ENCODE peak calls at places on chromosome 20, in four cellular contexts. O, D, C and W are unnamed samples. For H3K4me1, the result is how much of the 10 kb centered on the place peaks cover.

GRCh38 chr20:3067139-3068009 is 4.0 kb upstream of the OXT start:
- DNase-seq in O (no peak), D (no peak), C (no peak), W (no peak)

GRCh38 chr20:3164763-3165410 is 5.2 kb upstream of the FASTKD5 start:
- DNase-seq in O (no peak), D (no peak), C (no peak), W (no peak)

GRCh38 chr20:31516651-31517050 is 2.4 kb downstream of the HM13 start:
- DNase-seq in O (no peak), D (no peak), C (no peak), W (no peak)

GRCh38 chr20:4297141-4297826 is 281.9 kb upstream of the RNF24 start:
- DNase-seq in O (peak), D (peak), C (no peak), W (no peak)

GRCh38 chr20:953742-954141 is 37.6 kb upstream of the ANGPT4 start:
- DNase-seq in O (no peak), D (no peak), C (no peak), W (no peak)

GRCh38 chr20:50625986-50626677 is 65.2 kb downstream of the RIPOR3 start:
- DNase-seq in O (peak), D (no peak), C (peak), W (no peak)

GRCh38 chr20:3786665-3787639 is at the start of gene CENPB:
- DNase-seq in O (peak), D (peak), C (peak), W (peak)

GRCh38 chr20:10982692-10983091 is 308.9 kb upstream of the JAG1 start:
- DNase-seq in O (no peak), D (peak), C (peak), W (no peak)

GRCh38 chr20:14114049-14114448 is 118.7 kb downstream of the MACROD2 start:
- DNase-seq in O (no peak), D (no peak), C (no peak), W (no peak)

GRCh38 chr20:50721881-50722281 is 9.5 kb upstream of the PARD6B start:
- DNase-seq in O (no peak), D (no peak), C (no peak), W (no peak)

GRCh38 chr20:37262516-37262915 is 902 bp upstream of the GHRH start:
- DNase-seq in O (no peak), D (no peak), C (no peak), W (no peak)

GRCh38 chr20:63342561-63343459 is 18.3 kb downstream of the CHRNA4 start:
- DNase-seq in O (no peak), D (no peak), C (no peak), W (no peak)

GRCh38 chr20:24916412-24916811 is 32.7 kb upstream of the CST7 start:
- DNase-seq in O (no peak), D (no peak), C (no peak), W (no peak)

GRCh38 chr20:10228330-10228729 is 9.7 kb downstream of the SNAP25 start:
- DNase-seq in O (no peak), D (no peak), C (no peak), W (no peak)

GRCh38 chr20:7516631-7517051 is 423.6 kb downstream of the HAO1 start:
- DNase-seq in O (no peak), D (no peak), C (no peak), W (no peak)

GRCh38 chr20:14312001-14312400 is 25.4 kb downstream of the FLRT3 start:
- DNase-seq in O (no peak), D (no peak), C (no peak), W (no peak)

GRCh38 chr20:44079968-44080560 is 106.9 kb downstream of the JPH2 start:
- DNase-seq in O (no peak), D (peak), C (no peak), W (no peak)

GRCh38 chr20:49851991-49852390 is 39.4 kb downstream of the SLC9A8 start:
- DNase-seq in O (no peak), D (no peak), C (no peak), W (no peak)

GRCh38 chr20:24718696-24719095 is 230.4 kb upstream of the CST7 start:
- DNase-seq in O (no peak), D (no peak), C (no peak), W (no peak)

GRCh38 chr20:35134472-35134871 is 12.7 kb downstream of the EDEM2 start:
- DNase-seq in O (no peak), D (no peak), C (no peak), W (peak)

GRCh38 chr20:4989570-4989969 is 11.7 kb downstream of the SLC23A2 start:
- DNase-seq in O (no peak), D (no peak), C (no peak), W (no peak)

GRCh38 chr20:26276811-26277210 is 580.2 kb upstream of the ZNF337 start:
- DNase-seq in O (no peak), D (peak), C (no peak), W (peak)

GRCh38 chr20:31548823-31549512 is 34.7 kb downstream of the HM13 start:
- DNase-seq in O (no peak), D (no peak), C (no peak), W (no peak)

GRCh38 chr20:34663213-34663943 is 13.5 kb downstream of the PIGU start:
- DNase-seq in O (no peak), D (no peak), C (no peak), W (no peak)

GRCh38 chr20:50577175-50578018 is 67.2 kb downstream of the PTPN1 start:
- DNase-seq in O (peak), D (no peak), C (no peak), W (peak)

GRCh38 chr20:9359561-9360308 is 154.7 kb upstream of the LAMP5 start:
- DNase-seq in O (no peak), D (peak), C (peak), W (peak)

GRCh38 chr20:53832499-53832898 is 237.9 kb downstream of the BCAS1 start:
- DNase-seq in O (no peak), D (no peak), C (no peak), W (no peak)
- H3K4me1 ChIP-seq in O (under half), D (under half), C (under half), W (under half)

DNA sequence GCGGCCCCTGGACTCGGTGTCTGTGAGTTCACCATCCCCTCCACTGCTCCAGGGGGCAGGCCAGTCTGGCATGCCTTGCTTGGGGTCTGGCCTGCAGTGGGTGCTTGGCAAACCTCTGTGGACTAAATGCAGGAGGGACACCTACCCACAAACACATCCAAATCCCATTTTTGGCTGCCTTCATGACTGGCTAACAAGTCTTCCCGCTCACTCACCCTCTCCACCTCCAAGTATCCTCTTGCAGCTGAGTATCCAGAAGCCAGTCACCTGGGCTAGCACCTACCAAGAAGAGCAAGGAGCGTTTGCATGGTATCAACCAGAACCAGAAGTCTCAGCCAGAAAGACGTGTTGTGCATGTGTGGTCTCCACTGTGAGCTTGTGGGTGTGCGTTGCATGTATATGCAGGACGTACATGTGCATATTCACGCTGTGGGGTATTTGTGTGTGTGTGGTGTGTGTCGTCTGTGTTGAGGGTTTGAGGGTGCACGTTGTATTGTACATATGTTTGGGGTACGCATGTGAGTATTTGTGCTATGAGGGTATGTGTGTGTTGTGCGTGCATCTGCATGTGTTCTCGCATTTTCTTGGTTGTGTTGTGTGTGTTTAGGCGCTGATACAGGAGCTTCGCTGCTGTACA is 5.6 kb upstream of the PMEPA1 start:
- DNase-seq in O (no peak), D (no peak), C (no peak), W (no peak)
- H3K4me1 ChIP-seq in O (under half), D (half or more), C (half or more), W (under half)

GRCh38 chr20:47551240-47551639 is 49.6 kb downstream of the NCOA3 start:
- DNase-seq in O (no peak), D (no peak), C (no peak), W (no peak)
- H3K4me1 ChIP-seq in O (under half), D (under half), C (under half), W (under half)

GRCh38 chr20:48808382-48809034 is 19.3 kb downstream of the PREX1 start:
- DNase-seq in O (no peak), D (no peak), C (no peak), W (no peak)

GRCh38 chr20:48807586-48808381 is 20.0 kb downstream of the PREX1 start:
- DNase-seq in O (no peak), D (no peak), C (no peak), W (no peak)

GRCh38 chr20:48812600-48813445 is 15.0 kb downstream of the PREX1 start:
- DNase-seq in O (no peak), D (no peak), C (no peak), W (no peak)

GRCh38 chr20:48807051-48807450 is 20.7 kb downstream of the PREX1 start:
- DNase-seq in O (no peak), D (no peak), C (no peak), W (no peak)

GRCh38 chr20:48809672-48810071 is 18.1 kb downstream of the PREX1 start:
- DNase-seq in O (no peak), D (no peak), C (no peak), W (no peak)
- H3K4me1 ChIP-seq in O (under half), D (under half), C (under half), W (under half)

GRCh38 chr20:17654649-17655285 is 27.3 kb downstream of the RRBP1 start:
- DNase-seq in O (no peak), D (no peak), C (peak), W (no peak)

GRCh38 chr20:17655865-17656489 is 26.1 kb downstream of the RRBP1 start:
- DNase-seq in O (no peak), D (peak), C (no peak), W (no peak)

GRCh38 chr20:17655286-17655651 is 26.8 kb downstream of the RRBP1 start:
- DNase-seq in O (no peak), D (peak), C (no peak), W (peak)

GRCh38 chr20:17652411-17652810 is 29.6 kb downstream of the RRBP1 start:
- DNase-seq in O (no peak), D (no peak), C (no peak), W (no peak)

GRCh38 chr20:17653835-17654648 is 28.0 kb downstream of the RRBP1 start:
- DNase-seq in O (no peak), D (no peak), C (no peak), W (no peak)
- H3K4me1 ChIP-seq in O (under half), D (under half), C (under half), W (under half)

DNA sequence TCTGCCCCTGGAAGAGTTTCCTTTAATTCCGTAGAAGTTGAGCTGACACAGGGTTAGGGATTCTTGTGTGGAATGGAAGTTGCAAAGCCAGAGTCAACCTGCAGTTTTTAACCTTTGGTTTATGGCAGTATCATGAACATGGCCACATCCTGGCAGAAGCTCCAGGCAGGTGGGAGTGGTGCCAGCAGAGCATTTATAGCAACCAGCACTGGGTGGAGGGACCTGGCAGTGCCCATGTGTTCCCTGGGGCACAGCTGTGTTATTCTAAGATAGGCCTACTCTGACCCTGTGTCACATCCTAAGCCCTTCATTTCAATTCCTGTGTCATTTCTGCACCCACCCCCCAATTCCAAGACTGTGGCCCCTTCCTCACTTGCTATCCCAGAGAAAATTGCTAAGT is 26.1 kb upstream of the ZNF831 start:
- DNase-seq in O (no peak), D (no peak), C (no peak), W (no peak)
- H3K4me1 ChIP-seq in O (under half), D (under half), C (under half), W (under half)

DNA sequence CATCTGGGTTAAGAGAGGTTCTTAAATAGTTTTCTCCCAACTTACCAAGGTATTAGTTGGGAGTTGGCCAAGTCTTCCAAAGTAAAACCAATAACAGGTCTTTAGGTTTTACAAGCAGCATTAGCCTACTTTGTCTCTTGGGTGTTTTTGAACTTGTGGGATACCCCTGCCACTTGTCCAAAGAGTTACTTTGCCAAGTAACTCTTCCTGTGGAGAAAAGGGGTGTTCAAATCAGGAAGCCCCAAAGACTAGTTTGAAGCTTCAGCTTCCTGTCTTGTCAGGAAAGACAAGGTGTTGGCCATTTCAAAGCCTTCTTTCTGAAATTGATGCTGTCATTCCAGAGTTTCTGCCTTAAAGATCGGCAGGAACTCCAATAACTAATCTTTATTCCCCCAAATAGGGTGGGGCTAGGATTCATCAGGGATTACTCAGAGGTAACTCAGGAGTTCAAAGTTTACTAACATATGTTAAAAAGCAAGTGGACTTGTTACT is 822 bp downstream of the RAB22A start:
- DNase-seq in O (no peak), D (peak), C (no peak), W (no peak)
- H3K4me1 ChIP-seq in O (under half), D (under half), C (under half), W (under half)

GRCh38 chr20:33624399-33624798 is 37.7 kb upstream of the C20orf144 start:
- DNase-seq in O (no peak), D (no peak), C (no peak), W (no peak)
- H3K4me1 ChIP-seq in O (under half), D (under half), C (under half), W (under half)